ENCODE peak calls at places on chromosome 1, in four cellular contexts. V is heart right ventricle, F is GM12865, B is cardiac septum. D is an unnamed sample.

GRCh38 chr1:11978290-11978689 is 2.0 kb upstream of the MFN2 start:
- DNase-seq in V (no peak), B (no peak), F (no peak), D (no peak)

GRCh38 chr1:30756545-30757195 is 904 bp downstream of the LAPTM5 start:
- DNase-seq in F (peak), B (peak), V (peak), D (peak)

GRCh38 chr1:57041901-57042300 is 76.1 kb upstream of the C8B start:
- DNase-seq in F (no peak), B (no peak), V (no peak), D (no peak)

GRCh38 chr1:231407537-231408396 is 14.3 kb downstream of the EGLN1 start:
- DNase-seq in B (no peak), V (no peak), F (no peak), D (no peak)

GRCh38 chr1:32406629-32407111 is 12.4 kb upstream of the BSDC1 start:
- DNase-seq in V (no peak), B (no peak), F (no peak), D (no peak)

GRCh38 chr1:230087034-230087721 is 20.1 kb downstream of the GALNT2 start:
- DNase-seq in V (no peak), B (no peak), F (no peak), D (no peak)

GRCh38 chr1:229781453-229781852 is 155.4 kb downstream of the URB2 start:
- DNase-seq in F (peak), V (no peak), B (no peak), D (peak)

GRCh38 chr1:240935921-240936320 is 324.0 kb upstream of the GREM2 start:
- DNase-seq in B (no peak), V (no peak), F (no peak), D (no peak)

GRCh38 chr1:234958066-234958701 is 170.5 kb downstream of the TOMM20 start:
- DNase-seq in B (no peak), V (no peak), F (no peak), D (no peak)